ENCODE peak calls at places on chromosomes 2 and 18, in six cellular contexts. W is neural progenitor cell, E is right lobe of liver, Q is uterus, Y is upper lobe of right lung, O is sigmoid colon. B is an unnamed sample.

GRCh38 chr18:77822552-77823138 is 573.0 kb downstream of the GALR1 start:
- DNase-seq in Y (no peak), E (no peak), W (no peak), Q (no peak), O (no peak), B (no peak)

GRCh38 chr2:21970971-21971370 is 847.2 kb downstream of the TDRD15 start:
- DNase-seq in Y (no peak), W (no peak), E (no peak), Q (no peak), O (no peak), B (no peak)

GRCh38 chr18:4400911-4401310 is 54.2 kb downstream of the DLGAP1 start:
- DNase-seq in Q (no peak), W (no peak), O (no peak), E (no peak), Y (no peak), B (no peak)

GRCh38 chr2:202088777-202089176 is 15.7 kb downstream of the KIAA2012 start:
- DNase-seq in W (no peak), O (no peak), E (no peak), Y (no peak), Q (no peak), B (no peak)

GRCh38 chr2:60976271-60976670 is 41.2 kb upstream of the PEX13 start:
- DNase-seq in W (no peak), E (no peak), Q (no peak), Y (no peak), O (no peak), B (no peak)

GRCh38 chr18:49846263-49846662 is 32.9 kb upstream of the ACAA2 start:
- DNase-seq in W (no peak), Q (no peak), E (no peak), O (no peak), Y (no peak), B (no peak)

GRCh38 chr2:99836670-99837069 is 305.7 kb downstream of the AFF3 start:
- DNase-seq in Q (no peak), E (no peak), Y (no peak), O (no peak), W (no peak), B (no peak)

GRCh38 chr18:78021196-78021595 is 771.5 kb downstream of the GALR1 start:
- DNase-seq in O (no peak), Y (no peak), Q (no peak), W (peak; percentile 20), E (no peak), B (no peak)

GRCh38 chr18:63366270-63366990 is 576 bp downstream of the KDSR start:
- DNase-seq in Q (peak; percentile 46), O (peak; percentile 80), Y (peak; percentile 78), E (peak; percentile 79), W (peak; percentile 51), B (peak; percentile 69)

GRCh38 chr2:953975-954686 is 3.5 kb downstream of the SNTG2 start:
- DNase-seq in Q (no peak), O (no peak), Y (no peak), W (no peak), E (no peak), B (no peak)

GRCh38 chr2:104538082-104538481 is 315.8 kb upstream of the POU3F3 start:
- DNase-seq in E (no peak), Y (no peak), W (no peak), O (no peak), Q (no peak), B (no peak)

GRCh38 chr2:96116879-96117533 is 635 bp upstream of the ADRA2B start:
- DNase-seq in E (peak; percentile 57), O (no peak), W (peak; percentile 88), Q (peak; percentile 35), Y (peak; percentile 80), B (peak; percentile 48)

GRCh38 chr2:64554117-64554516 is 30.0 kb downstream of the AFTPH start:
- DNase-seq in Y (no peak), E (no peak), W (no peak), Q (no peak), O (no peak), B (no peak)

GRCh38 chr18:52937840-52938239 is 597.8 kb downstream of the DCC start:
- DNase-seq in Q (no peak), O (no peak), E (no peak), W (no peak), Y (no peak), B (no peak)

GRCh38 chr18:830315-830901 is 18.4 kb upstream of the YES1 start:
- DNase-seq in Y (no peak), E (no peak), W (peak; percentile 39), Q (no peak), O (no peak), B (no peak)

GRCh38 chr2:156512451-156512850 is 76.3 kb downstream of the GPD2 start:
- DNase-seq in E (no peak), Y (no peak), O (no peak), Q (no peak), W (no peak), B (no peak)

GRCh38 chr2:10820562-10820961 is 8.0 kb upstream of the PDIA6 start:
- DNase-seq in O (peak; percentile 64), E (no peak), W (no peak), Q (no peak), Y (no peak), B (peak; percentile 57)
- H3K36me3 ChIP-seq in O (no peaks in the 10 kb centered on the region), E (no peaks in the 10 kb centered on the region), W (no peaks in the 10 kb centered on the region), Q (no peaks in the 10 kb centered on the region), Y (no peaks in the 10 kb centered on the region), B (no peaks in the 10 kb centered on the region)

GRCh38 chr2:145411493-145411892 is 891.6 kb upstream of the ZEB2 start:
- DNase-seq in O (no peak), Q (no peak), E (no peak), Y (no peak), W (no peak), B (no peak)
- H3K27ac ChIP-seq in O (no peak overlapping the region), Q (no peak overlapping the region), E (no peak overlapping the region), Y (no peak overlapping the region), W (no peak overlapping the region), B (no peak overlapping the region)

DNA sequence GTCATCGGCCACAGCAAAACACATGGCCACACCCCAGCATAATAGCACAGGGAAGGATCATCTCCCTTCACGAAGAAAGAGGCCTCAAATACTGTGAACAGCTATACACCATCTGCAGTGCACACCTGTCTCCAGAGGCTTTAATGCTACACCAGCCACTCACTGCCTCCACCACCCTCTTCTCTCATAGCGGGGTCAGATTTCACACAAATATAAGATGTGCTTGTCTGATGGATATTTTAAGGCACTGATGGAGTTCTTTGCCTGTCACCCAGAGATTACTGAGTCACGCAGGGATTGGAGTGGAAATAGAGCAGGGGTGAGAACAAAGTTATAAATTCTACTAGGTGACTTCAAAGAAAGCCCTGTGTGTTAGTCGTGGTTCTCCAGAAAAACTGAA is 374.0 kb downstream of the ZNF516 start:
- DNase-seq in O (no peak), Y (no peak), E (no peak), Q (no peak), W (no peak), B (no peak)
- H3K9me3 ChIP-seq in O (no peaks in the 10 kb centered on the region), Y (no peaks in the 10 kb centered on the region), E (no peaks in the 10 kb centered on the region), Q (no peaks in the 10 kb centered on the region), W (no peaks in the 10 kb centered on the region), B (no peaks in the 10 kb centered on the region)

DNA sequence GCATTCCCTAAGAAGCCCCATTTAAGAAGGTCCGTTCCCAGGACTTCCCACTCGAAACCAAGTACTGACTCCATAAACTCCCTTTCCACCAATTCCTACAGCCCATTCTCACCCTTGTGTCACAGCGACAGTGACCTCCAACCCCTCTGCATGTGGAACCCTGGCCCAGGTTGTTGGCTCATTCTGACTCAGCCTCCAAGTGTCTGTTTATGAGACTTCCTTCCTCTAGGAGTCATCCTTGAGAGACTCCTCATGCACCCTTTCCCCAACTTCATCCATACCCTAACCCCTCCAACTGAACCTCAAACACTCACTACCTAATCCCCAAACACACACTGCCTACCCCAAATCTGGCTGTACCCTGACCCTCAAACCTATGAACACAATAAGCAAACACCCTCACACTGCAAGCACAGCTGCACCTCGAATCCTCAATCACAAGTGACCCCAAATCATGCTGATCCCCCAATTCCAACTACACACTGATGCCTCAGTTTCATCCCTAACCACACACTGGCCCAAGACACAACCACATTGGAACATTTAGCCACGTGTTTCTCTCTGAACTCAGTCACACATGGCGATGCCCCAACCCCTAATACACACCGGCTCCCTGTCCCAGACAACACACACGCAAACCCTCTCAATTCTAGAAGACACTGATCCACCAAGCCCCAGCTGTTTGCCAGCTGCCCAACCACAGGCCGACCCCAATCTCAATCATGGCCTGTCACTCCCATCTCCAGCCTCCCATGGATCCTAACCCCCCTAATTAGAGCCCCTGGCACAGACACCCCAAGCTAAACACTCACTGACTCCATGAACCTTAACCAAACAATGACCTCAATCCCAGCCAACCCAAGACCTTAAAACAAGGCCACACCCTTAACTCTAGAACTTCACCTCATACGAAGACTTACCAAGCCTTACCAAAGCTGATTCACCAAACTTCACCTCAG is 219.6 kb downstream of the CYP26B1 start:
- DNase-seq in Y (peak; percentile 33), Q (no peak), O (no peak), W (no peak), E (no peak), B (no peak)
- H3K36me3 ChIP-seq in Y (no peaks in the 10 kb centered on the region), Q (no peaks in the 10 kb centered on the region), O (no peaks in the 10 kb centered on the region), W (no peaks in the 10 kb centered on the region), E (no peaks in the 10 kb centered on the region), B (no peaks in the 10 kb centered on the region)

GRCh38 chr2:48562281-48562680 is 32.3 kb downstream of the STON1 start:
- DNase-seq in Q (no peak), W (no peak), O (no peak), E (no peak), Y (no peak), B (no peak)

GRCh38 chr2:48569433-48569832 is 39.5 kb downstream of the STON1 start:
- DNase-seq in O (no peak), Q (no peak), Y (no peak), W (no peak), E (no peak), B (no peak)

GRCh38 chr2:48568551-48568950 is 38.6 kb downstream of the STON1 start:
- DNase-seq in O (no peak), E (no peak), W (no peak), Q (no peak), Y (no peak), B (no peak)

GRCh38 chr2:48567671-48568070 is 37.7 kb downstream of the STON1 start:
- DNase-seq in W (no peak), Y (no peak), O (no peak), E (no peak), Q (no peak), B (no peak)

DNA sequence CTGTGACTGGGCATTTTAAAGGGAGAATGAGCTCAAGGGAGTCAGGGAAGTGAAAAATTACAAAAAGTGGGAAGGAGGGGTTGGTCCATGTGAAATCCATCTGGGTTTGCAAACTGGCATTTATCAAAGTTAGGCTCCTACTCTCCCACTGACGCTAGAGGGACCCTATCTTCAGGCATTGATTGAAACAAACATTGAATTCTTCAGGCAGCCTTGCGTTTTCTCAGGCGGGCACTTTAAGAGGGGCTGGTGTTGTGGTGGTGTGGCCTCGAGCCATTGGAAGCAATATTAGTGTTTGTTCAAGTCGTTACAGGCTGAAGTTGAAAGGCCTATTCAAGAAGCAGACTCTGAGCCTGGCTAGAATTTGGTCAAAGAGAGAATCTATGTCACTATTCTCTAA is 36.6 kb downstream of the STON1 start:
- DNase-seq in Q (no peak), W (peak; percentile 35), Y (no peak), E (no peak), O (no peak), B (no peak)
- H3K27ac ChIP-seq in Q (no peak overlapping the region), W (no peak overlapping the region), Y (no peak overlapping the region), E (no peak overlapping the region), O (peak overlapping the region; percentile 46), B (no peak overlapping the region)